ENCODE peak calls at places on chromosomes 5 and 9, in nine cellular contexts. L is lung; D is cardiac septum; F is fibroblast of gingiva; C is GM18507; O is activated T-cell treated with anti-CD3 and anti-CD28 coated beads, Interleukin-2, amount 50 U/mL, for 24 hours; B is left cardiac atrium; H is SK-MEL-5; E is C1 segment of cervical spinal cord. Y is an unnamed sample.

GRCh38 chr5:132475939-132476852 is 14.4 kb downstream of the IRF1 start:
- DNase-seq in B (peak; percentile 24), L (no peak), E (no peak), F (no peak), C (no peak), D (no peak), H (no peak), O (peak; percentile 39), Y (no peak)

GRCh38 chr5:149317281-149318048 is 27.8 kb upstream of the GRPEL2 start:
- DNase-seq in O (no peak), E (peak; percentile 14), F (peak; percentile 27), L (no peak), D (no peak), B (no peak), H (peak; percentile 66), C (peak; percentile 35), Y (no peak)

GRCh38 chr5:179776413-179776938 is 17.3 kb upstream of the LTC4S start:
- DNase-seq in L (no peak), C (no peak), E (no peak), D (no peak), F (no peak), H (no peak), O (no peak), B (peak; percentile 8), Y (no peak)

GRCh38 chr9:130156672-130157071 is 15.5 kb upstream of the NCS1 start:
- DNase-seq in E (no peak), O (no peak), L (no peak), B (no peak), D (no peak), C (no peak), F (peak; percentile 53), H (peak; percentile 52), Y (no peak)

GRCh38 chr9:109469646-109470358 is 28.3 kb downstream of the PTPN3 start:
- DNase-seq in E (peak; percentile 33), O (peak; percentile 67), C (peak; percentile 49), L (peak; percentile 68), F (peak; percentile 66), B (peak; percentile 70), H (peak; percentile 86), D (no peak), Y (no peak)

GRCh38 chr9:2173170-2173569 is 158.0 kb downstream of the SMARCA2 start:
- DNase-seq in L (no peak), B (no peak), F (no peak), E (no peak), H (no peak), D (no peak), C (no peak), O (no peak), Y (no peak)

GRCh38 chr9:97704327-97704677 is 7.2 kb upstream of the XPA start:
- DNase-seq in E (no peak), F (peak; percentile 31), H (no peak), B (no peak), L (no peak), D (no peak), O (no peak), C (no peak), Y (no peak)

GRCh38 chr5:1661311-1661710 is 137.6 kb upstream of the LPCAT1 start:
- DNase-seq in O (no peak), H (no peak), E (no peak), L (peak; percentile 6), D (no peak), B (no peak), C (no peak), F (no peak), Y (no peak)

GRCh38 chr9:37251452-37251851 is 131.1 kb downstream of the ZCCHC7 start:
- DNase-seq in H (no peak), C (no peak), E (no peak), F (no peak), O (no peak), D (no peak), B (no peak), L (no peak), Y (no peak)

GRCh38 chr5:37005946-37006540 is 129.5 kb downstream of the NIPBL start:
- DNase-seq in C (peak; percentile 1), F (peak; percentile 10), O (no peak), D (no peak), H (peak; percentile 68), B (no peak), E (no peak), L (no peak), Y (no peak)

GRCh38 chr5:142492781-142493281 is 168.0 kb upstream of the SPRY4 start:
- DNase-seq in H (no peak), O (no peak), E (no peak), F (peak; percentile 46), C (no peak), D (no peak), L (no peak), B (no peak), Y (no peak)

GRCh38 chr9:111451570-111451969 is 32.6 kb downstream of the ECPAS start:
- DNase-seq in O (no peak), L (no peak), D (no peak), F (peak; percentile 64), B (no peak), H (no peak), C (no peak), E (no peak), Y (no peak)

GRCh38 chr5:180670586-180671359 is 21.4 kb upstream of the FLT4 start:
- DNase-seq in D (no peak), B (peak; percentile 57), H (peak; percentile 56), O (peak; percentile 67), C (no peak), F (peak; percentile 27), E (peak; percentile 17), L (peak; percentile 36), Y (no peak)

GRCh38 chr9:131839281-131840084 is 99.6 kb upstream of the RAPGEF1 start:
- DNase-seq in E (no peak), O (peak; percentile 72), C (no peak), D (no peak), F (peak; percentile 57), B (no peak), H (no peak), L (no peak), Y (peak; percentile 52)

GRCh38 chr9:83238871-83239624 is 176.1 kb upstream of the RASEF start:
- DNase-seq in D (no peak), E (no peak), H (peak; percentile 96), L (peak; percentile 46), F (peak; percentile 52), O (no peak), B (peak; percentile 22), C (no peak), Y (no peak)

GRCh38 chr5:52787600-52788504 is at the start of the genes ITGA1 and PELO:
- DNase-seq in E (peak; percentile 69), B (peak; percentile 86), C (no peak), H (peak; percentile 77), L (peak; percentile 78), O (peak; percentile 72), F (peak; percentile 83), D (peak; percentile 89), Y (peak; percentile 87)

GRCh38 chr5:170491479-170491878 is 12.3 kb upstream of the KCNIP1 start:
- DNase-seq in L (no peak), E (no peak), C (no peak), H (peak; percentile 85), D (no peak), O (no peak), F (peak; percentile 91), B (no peak), Y (no peak)

GRCh38 chr5:150221471-150221870 is 31.6 kb downstream of the SLC6A7 start:
- DNase-seq in C (no peak), E (no peak), O (no peak), F (no peak), H (no peak), B (no peak), L (no peak), D (no peak), Y (no peak)

GRCh38 chr5:57316798-57317327 is 143.0 kb downstream of the GPBP1 start:
- DNase-seq in O (no peak), E (no peak), D (no peak), L (no peak), H (peak; percentile 96), B (no peak), C (no peak), F (peak; percentile 94), Y (no peak)

GRCh38 chr5:134079748-134080581 is 34.5 kb upstream of the TCF7 start:
- DNase-seq in F (no peak), L (no peak), O (peak; percentile 78), C (no peak), B (no peak), H (no peak), D (no peak), E (no peak), Y (no peak)

GRCh38 chr5:27010646-27011045 is 27.7 kb downstream of the CDH9 start:
- DNase-seq in O (no peak), D (no peak), F (no peak), C (no peak), H (no peak), L (no peak), E (no peak), B (no peak), Y (no peak)

GRCh38 chr9:100554935-100555401 is 22.9 kb upstream of the CAVIN4 start:
- DNase-seq in C (no peak), F (peak; percentile 63), E (no peak), O (no peak), D (no peak), B (no peak), H (no peak), L (no peak), Y (no peak)

GRCh38 chr9:123590499-123590898 is 234.5 kb downstream of the CRB2 start:
- DNase-seq in E (no peak), F (no peak), H (no peak), C (no peak), L (no peak), D (no peak), B (no peak), O (no peak), Y (no peak)

GRCh38 chr9:95504053-95504963 is 12.5 kb downstream of the PTCH1 start:
- DNase-seq in E (no peak), C (no peak), H (no peak), O (no peak), L (no peak), B (peak; percentile 46), D (no peak), F (peak; percentile 73), Y (no peak)

GRCh38 chr5:10275991-10276390 is 25.9 kb downstream of the CCT5 start:
- DNase-seq in E (no peak), H (no peak), F (no peak), D (no peak), B (no peak), O (no peak), C (no peak), L (no peak), Y (no peak)

GRCh38 chr5:81181576-81182316 is 51.4 kb upstream of the CKMT2 start:
- DNase-seq in B (no peak), L (no peak), F (no peak), C (no peak), H (no peak), O (no peak), D (no peak), E (no peak), Y (no peak)

GRCh38 chr9:78239506-78239905 is 3.6 kb downstream of the CEP78 start:
- DNase-seq in E (no peak), L (no peak), D (no peak), O (no peak), B (no peak), C (no peak), H (peak; percentile 19), F (no peak), Y (no peak)

GRCh38 chr5:77218263-77218662 is 7.8 kb downstream of the PDE8B start:
- DNase-seq in E (no peak), B (no peak), C (no peak), D (no peak), F (no peak), O (no peak), L (no peak), H (peak; percentile 18), Y (no peak)

GRCh38 chr5:142743677-142744441 is 26.3 kb upstream of the ARHGAP26 start:
- DNase-seq in F (peak; percentile 34), H (no peak), D (no peak), B (peak; percentile 53), L (no peak), E (no peak), C (no peak), O (no peak), Y (no peak)

GRCh38 chr5:81097733-81098132 is 135.4 kb upstream of the CKMT2 start:
- DNase-seq in H (no peak), C (no peak), E (no peak), L (no peak), B (no peak), F (peak; percentile 71), D (no peak), O (no peak), Y (no peak)

GRCh38 chr5:140882591-140882899 is 621 bp downstream of the PCDHA13 start:
- DNase-seq in H (peak; percentile 57), D (no peak), B (no peak), E (no peak), L (peak; percentile 50), O (no peak), F (no peak), C (no peak), Y (no peak)

Y was measured in Right ventricle myocardium inferior.